ENCODE peak calls at places on chromosome 5, in five cellular contexts. One of them, this sample, is unnamed.

GRCh38 chr5:127898551-127899213 is 184.9 kb upstream of the SLC12A2 start:
- DNase-seq in neural progenitor cell: no peak
- DNase-seq in heart right ventricle: no peak
- DNase-seq in MM.1S: no peak
- DNase-seq in progenitor cell of endocrine pancreas: no peak
- DNase-seq in this sample: no peak

GRCh38 chr5:16304846-16305245 is 125.3 kb upstream of the MARCHF11 start:
- DNase-seq in neural progenitor cell: no peak
- DNase-seq in heart right ventricle: no peak
- DNase-seq in MM.1S: no peak
- DNase-seq in progenitor cell of endocrine pancreas: no peak
- DNase-seq in this sample: no peak

GRCh38 chr5:172707285-172708182 is 63.5 kb downstream of the DUSP1 start:
- DNase-seq in neural progenitor cell: peak
- DNase-seq in heart right ventricle: no peak
- DNase-seq in MM.1S: peak
- DNase-seq in progenitor cell of endocrine pancreas: no peak
- DNase-seq in this sample: no peak

GRCh38 chr5:95759634-95760033 is 28.5 kb downstream of the RHOBTB3 start:
- DNase-seq in neural progenitor cell: no peak
- DNase-seq in heart right ventricle: no peak
- DNase-seq in MM.1S: no peak
- DNase-seq in progenitor cell of endocrine pancreas: no peak
- DNase-seq in this sample: no peak

GRCh38 chr5:132495063-132495671 is 4.6 kb upstream of the IRF1 start:
- DNase-seq in neural progenitor cell: no peak
- DNase-seq in heart right ventricle: no peak
- DNase-seq in MM.1S: no peak
- DNase-seq in progenitor cell of endocrine pancreas: no peak
- DNase-seq in this sample: peak

GRCh38 chr5:148967783-148968182 is 95.1 kb downstream of the SH3TC2 start:
- DNase-seq in neural progenitor cell: no peak
- DNase-seq in heart right ventricle: no peak
- DNase-seq in MM.1S: no peak
- DNase-seq in progenitor cell of endocrine pancreas: no peak
- DNase-seq in this sample: no peak

GRCh38 chr5:95809414-95809960 is 13.0 kb downstream of the GLRX start:
- DNase-seq in neural progenitor cell: no peak
- DNase-seq in heart right ventricle: peak
- DNase-seq in MM.1S: no peak
- DNase-seq in progenitor cell of endocrine pancreas: no peak
- DNase-seq in this sample: no peak

GRCh38 chr5:72106922-72107873 is at the start of gene MAP1B:
- DNase-seq in neural progenitor cell: peak
- DNase-seq in heart right ventricle: peak
- DNase-seq in MM.1S: no peak
- DNase-seq in progenitor cell of endocrine pancreas: peak
- DNase-seq in this sample: peak

GRCh38 chr5:142192799-142193428 is 84.3 kb downstream of the NDFIP1 start:
- DNase-seq in neural progenitor cell: no peak
- DNase-seq in heart right ventricle: no peak
- DNase-seq in MM.1S: no peak
- DNase-seq in progenitor cell of endocrine pancreas: no peak
- DNase-seq in this sample: no peak

GRCh38 chr5:103224894-103225246 is 33.7 kb upstream of the MACIR start:
- DNase-seq in neural progenitor cell: no peak
- DNase-seq in heart right ventricle: no peak
- DNase-seq in MM.1S: peak
- DNase-seq in progenitor cell of endocrine pancreas: no peak
- DNase-seq in this sample: no peak

GRCh38 chr5:2919310-2920018 is 168.0 kb upstream of the IRX2 start:
- DNase-seq in neural progenitor cell: no peak
- DNase-seq in heart right ventricle: no peak
- DNase-seq in MM.1S: no peak
- DNase-seq in progenitor cell of endocrine pancreas: no peak
- DNase-seq in this sample: peak

GRCh38 chr5:147490989-147491388 is 18.9 kb downstream of the DPYSL3 start:
- DNase-seq in neural progenitor cell: peak
- DNase-seq in heart right ventricle: no peak
- DNase-seq in MM.1S: no peak
- DNase-seq in progenitor cell of endocrine pancreas: no peak
- DNase-seq in this sample: no peak

GRCh38 chr5:97087138-97087537 is 55.3 kb downstream of the LIX1 start:
- DNase-seq in neural progenitor cell: no peak
- DNase-seq in heart right ventricle: no peak
- DNase-seq in MM.1S: no peak
- DNase-seq in progenitor cell of endocrine pancreas: no peak
- DNase-seq in this sample: no peak

GRCh38 chr5:55864606-55865541 is 13.7 kb downstream of the IL31RA start:
- DNase-seq in neural progenitor cell: no peak
- DNase-seq in heart right ventricle: no peak
- DNase-seq in MM.1S: no peak
- DNase-seq in progenitor cell of endocrine pancreas: no peak
- DNase-seq in this sample: no peak

GRCh38 chr5:27311544-27311943 is 273.2 kb upstream of the CDH9 start:
- DNase-seq in neural progenitor cell: no peak
- DNase-seq in heart right ventricle: no peak
- DNase-seq in MM.1S: no peak
- DNase-seq in progenitor cell of endocrine pancreas: no peak
- DNase-seq in this sample: no peak

GRCh38 chr5:94672746-94673145 is 54.3 kb downstream of the SLF1 start:
- DNase-seq in neural progenitor cell: no peak
- DNase-seq in heart right ventricle: no peak
- DNase-seq in MM.1S: no peak
- DNase-seq in progenitor cell of endocrine pancreas: no peak
- DNase-seq in this sample: no peak

GRCh38 chr5:103526164-103526915 is 36.2 kb downstream of the NUDT12 start:
- DNase-seq in neural progenitor cell: no peak
- DNase-seq in heart right ventricle: no peak
- DNase-seq in MM.1S: no peak
- DNase-seq in progenitor cell of endocrine pancreas: no peak
- DNase-seq in this sample: no peak

GRCh38 chr5:10619649-10620048 is 55.8 kb downstream of the ANKRD33B start:
- DNase-seq in neural progenitor cell: no peak
- DNase-seq in heart right ventricle: no peak
- DNase-seq in MM.1S: no peak
- DNase-seq in progenitor cell of endocrine pancreas: no peak
- DNase-seq in this sample: no peak

GRCh38 chr5:54612711-54613110 is 95.2 kb downstream of the SNX18 start:
- DNase-seq in neural progenitor cell: peak
- DNase-seq in heart right ventricle: no peak
- DNase-seq in MM.1S: no peak
- DNase-seq in progenitor cell of endocrine pancreas: no peak
- DNase-seq in this sample: no peak

GRCh38 chr5:82272957-82273356 is 5.2 kb downstream of the RPS23 start:
- DNase-seq in neural progenitor cell: peak
- DNase-seq in heart right ventricle: no peak
- DNase-seq in MM.1S: no peak
- DNase-seq in progenitor cell of endocrine pancreas: no peak
- DNase-seq in this sample: no peak

GRCh38 chr5:123785160-123786001 is 273.4 kb downstream of the CSNK1G3 start:
- DNase-seq in neural progenitor cell: peak
- DNase-seq in heart right ventricle: no peak
- DNase-seq in MM.1S: no peak
- DNase-seq in progenitor cell of endocrine pancreas: no peak
- DNase-seq in this sample: no peak

GRCh38 chr5:96844476-96844990 is 31.8 kb upstream of the ERAP2 start:
- DNase-seq in neural progenitor cell: no peak
- DNase-seq in heart right ventricle: no peak
- DNase-seq in MM.1S: peak
- DNase-seq in progenitor cell of endocrine pancreas: no peak
- DNase-seq in this sample: no peak

GRCh38 chr5:17222679-17223078 is 5.2 kb downstream of the BASP1 start:
- DNase-seq in neural progenitor cell: peak
- DNase-seq in heart right ventricle: no peak
- DNase-seq in MM.1S: no peak
- DNase-seq in progenitor cell of endocrine pancreas: no peak
- DNase-seq in this sample: no peak

GRCh38 chr5:107869459-107870115 is 198.8 kb upstream of the EFNA5 start:
- DNase-seq in neural progenitor cell: no peak
- DNase-seq in heart right ventricle: no peak
- DNase-seq in MM.1S: no peak
- DNase-seq in progenitor cell of endocrine pancreas: no peak
- DNase-seq in this sample: no peak

GRCh38 chr5:77306531-77306930 is 96.1 kb downstream of the PDE8B start:
- DNase-seq in neural progenitor cell: no peak
- DNase-seq in heart right ventricle: no peak
- DNase-seq in MM.1S: no peak
- DNase-seq in progenitor cell of endocrine pancreas: no peak
- DNase-seq in this sample: no peak

GRCh38 chr5:91328743-91329142 is 54.4 kb downstream of the ARRDC3 start:
- DNase-seq in neural progenitor cell: no peak
- DNase-seq in heart right ventricle: no peak
- DNase-seq in MM.1S: no peak
- DNase-seq in progenitor cell of endocrine pancreas: no peak
- DNase-seq in this sample: no peak

GRCh38 chr5:130995254-130995515 is 169.9 kb downstream of the HINT1 start:
- DNase-seq in neural progenitor cell: no peak
- DNase-seq in heart right ventricle: no peak
- DNase-seq in MM.1S: no peak
- DNase-seq in progenitor cell of endocrine pancreas: no peak
- DNase-seq in this sample: no peak

GRCh38 chr5:115096034-115096769 is 73.5 kb downstream of the TRIM36 start:
- DNase-seq in neural progenitor cell: no peak
- DNase-seq in heart right ventricle: no peak
- DNase-seq in MM.1S: no peak
- DNase-seq in progenitor cell of endocrine pancreas: no peak
- DNase-seq in this sample: no peak

GRCh38 chr5:96196890-96197289 is 235.2 kb upstream of the ELL2 start:
- DNase-seq in neural progenitor cell: no peak
- DNase-seq in heart right ventricle: no peak
- DNase-seq in MM.1S: no peak
- DNase-seq in progenitor cell of endocrine pancreas: no peak
- DNase-seq in this sample: no peak

GRCh38 chr5:1799602-1800469 is at the start of gene MRPL36:
- DNase-seq in neural progenitor cell: peak
- DNase-seq in heart right ventricle: peak
- DNase-seq in MM.1S: peak
- DNase-seq in progenitor cell of endocrine pancreas: peak
- DNase-seq in this sample: peak
- TF ChIP-seq CTCF in neural progenitor cell: no peak
- TF ChIP-seq CTCF in heart right ventricle: no peak
- TF ChIP-seq CTCF in MM.1S: no peak
- TF ChIP-seq CTCF in progenitor cell of endocrine pancreas: no peak
- TF ChIP-seq CTCF in this sample: no peak

GRCh38 chr5:165029471-165029870 is 1524.1 kb downstream of the MAT2B start:
- DNase-seq in neural progenitor cell: peak
- DNase-seq in heart right ventricle: no peak
- DNase-seq in MM.1S: peak
- DNase-seq in progenitor cell of endocrine pancreas: no peak
- DNase-seq in this sample: peak
- TF ChIP-seq CTCF in neural progenitor cell: peak
- TF ChIP-seq CTCF in heart right ventricle: no peak
- TF ChIP-seq CTCF in MM.1S: peak
- TF ChIP-seq CTCF in progenitor cell of endocrine pancreas: peak
- TF ChIP-seq CTCF in this sample: no peak

GRCh38 chr5:36040651-36041536 is 25.8 kb downstream of the UGT3A2 start:
- DNase-seq in neural progenitor cell: no peak
- DNase-seq in heart right ventricle: no peak
- DNase-seq in MM.1S: no peak
- DNase-seq in progenitor cell of endocrine pancreas: no peak
- DNase-seq in this sample: no peak

GRCh38 chr5:36035696-36036095 is 31.0 kb downstream of the UGT3A2 start:
- DNase-seq in neural progenitor cell: no peak
- DNase-seq in heart right ventricle: no peak
- DNase-seq in MM.1S: no peak
- DNase-seq in progenitor cell of endocrine pancreas: no peak
- DNase-seq in this sample: no peak

GRCh38 chr5:36045895-36046294 is 20.8 kb downstream of the UGT3A2 start:
- DNase-seq in neural progenitor cell: no peak
- DNase-seq in heart right ventricle: no peak
- DNase-seq in MM.1S: no peak
- DNase-seq in progenitor cell of endocrine pancreas: no peak
- DNase-seq in this sample: no peak

DNA sequence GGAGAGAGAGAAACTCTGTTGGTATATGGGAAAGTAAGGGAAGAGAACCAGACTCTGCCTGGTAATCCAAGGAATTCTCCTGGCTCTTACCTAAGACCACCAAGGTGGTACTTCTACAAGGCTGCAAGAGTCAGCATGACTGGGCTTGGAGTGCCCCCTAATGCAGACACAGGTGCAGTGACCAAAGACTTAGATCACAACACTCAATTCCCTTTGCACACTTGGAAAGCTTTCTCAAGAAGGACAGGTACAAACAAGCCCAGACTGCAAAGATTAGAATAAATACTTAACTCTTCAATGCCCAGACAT is 25.2 kb downstream of the UGT3A2 start:
- DNase-seq in neural progenitor cell: peak
- DNase-seq in heart right ventricle: no peak
- DNase-seq in MM.1S: no peak
- DNase-seq in progenitor cell of endocrine pancreas: no peak
- DNase-seq in this sample: no peak
- TF ChIP-seq CTCF in neural progenitor cell: peak
- TF ChIP-seq CTCF in heart right ventricle: no peak
- TF ChIP-seq CTCF in MM.1S: no peak
- TF ChIP-seq CTCF in progenitor cell of endocrine pancreas: peak
- TF ChIP-seq CTCF in this sample: no peak

DNA sequence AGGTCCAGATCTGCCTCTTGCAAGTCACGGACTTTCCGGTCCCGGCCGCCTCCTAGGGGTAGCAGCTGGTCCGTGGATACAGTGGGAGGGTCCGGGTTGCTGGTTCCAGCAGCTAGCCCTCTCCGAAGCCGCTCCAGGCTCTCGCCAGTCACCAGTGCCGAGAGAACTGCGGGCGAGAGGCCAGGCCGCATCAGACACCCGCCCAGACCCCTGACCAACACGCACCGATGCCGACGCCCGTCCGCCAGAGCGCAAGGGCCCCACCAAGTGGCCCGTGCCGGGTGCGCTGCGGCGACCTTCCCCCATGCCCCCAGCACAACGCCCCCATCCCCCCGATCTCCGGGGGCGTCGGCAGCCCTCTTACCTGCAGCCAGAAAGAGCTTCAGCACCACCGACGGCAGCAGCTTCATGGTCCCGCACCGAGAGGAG is 470 bp downstream of the HBEGF start:
- DNase-seq in neural progenitor cell: peak
- DNase-seq in heart right ventricle: peak
- DNase-seq in MM.1S: no peak
- DNase-seq in progenitor cell of endocrine pancreas: peak
- DNase-seq in this sample: no peak
- TF ChIP-seq CTCF in neural progenitor cell: peak
- TF ChIP-seq CTCF in heart right ventricle: peak
- TF ChIP-seq CTCF in MM.1S: no peak
- TF ChIP-seq CTCF in progenitor cell of endocrine pancreas: peak
- TF ChIP-seq CTCF in this sample: no peak

This sample was measured in lower leg skin.